ENCODE peak calls at places on chromosomes 13 and 19, in eight cellular contexts. One of them, this sample, is unnamed.

GRCh38 chr13:106393776-106394175 is 141.7 kb downstream of the EFNB2 start:
- DNase-seq in A549: no peak
- DNase-seq in K562: no peak
- DNase-seq in WTC11: no peak
- DNase-seq in H1: no peak
- DNase-seq in GM12878: no peak
- DNase-seq in SK-N-SH: no peak
- DNase-seq in HepG2: no peak
- DNase-seq in this sample: peak; percentile 43

GRCh38 chr19:29845576-29846176 is 33.9 kb downstream of the CCNE1 start:
- DNase-seq in A549: peak; percentile 84
- DNase-seq in K562: peak; percentile 29
- DNase-seq in WTC11: no peak
- DNase-seq in H1: no peak
- DNase-seq in GM12878: no peak
- DNase-seq in SK-N-SH: peak; percentile 63
- DNase-seq in HepG2: no peak
- DNase-seq in this sample: peak; percentile 18

GRCh38 chr19:35755550-35756371 is 1.1 kb downstream of the HSPB6 start:
- DNase-seq in A549: no peak
- DNase-seq in K562: no peak
- DNase-seq in WTC11: peak; percentile 15
- DNase-seq in H1: no peak
- DNase-seq in GM12878: no peak
- DNase-seq in SK-N-SH: no peak
- DNase-seq in HepG2: no peak
- DNase-seq in this sample: peak; percentile 55

GRCh38 chr19:21117041-21117907 is 24.6 kb upstream of the ZNF431 start:
- DNase-seq in A549: no peak
- DNase-seq in K562: no peak
- DNase-seq in WTC11: no peak
- DNase-seq in H1: no peak
- DNase-seq in GM12878: no peak
- DNase-seq in SK-N-SH: no peak
- DNase-seq in HepG2: no peak
- DNase-seq in this sample: peak; percentile 33

GRCh38 chr13:77002590-77003190 is 10.8 kb downstream of the CLN5 start:
- DNase-seq in A549: peak; percentile 22
- DNase-seq in K562: peak; percentile 9
- DNase-seq in WTC11: no peak
- DNase-seq in H1: no peak
- DNase-seq in GM12878: no peak
- DNase-seq in SK-N-SH: peak; percentile 30
- DNase-seq in HepG2: peak; percentile 23
- DNase-seq in this sample: peak; percentile 48

GRCh38 chr13:73822671-73823592 is 311.3 kb downstream of the KLF12 start:
- DNase-seq in A549: no peak
- DNase-seq in K562: no peak
- DNase-seq in WTC11: no peak
- DNase-seq in H1: no peak
- DNase-seq in GM12878: no peak
- DNase-seq in SK-N-SH: no peak
- DNase-seq in HepG2: no peak
- DNase-seq in this sample: no peak

GRCh38 chr19:1486720-1487575 is 3.2 kb downstream of the PCSK4 start:
- DNase-seq in A549: no peak
- DNase-seq in K562: no peak
- DNase-seq in WTC11: no peak
- DNase-seq in H1: no peak
- DNase-seq in GM12878: no peak
- DNase-seq in SK-N-SH: no peak
- DNase-seq in HepG2: no peak
- DNase-seq in this sample: no peak

GRCh38 chr13:51223284-51224270 is 1.4 kb downstream of the FAM124A start:
- DNase-seq in A549: no peak
- DNase-seq in K562: no peak
- DNase-seq in WTC11: no peak
- DNase-seq in H1: peak; percentile 58
- DNase-seq in GM12878: no peak
- DNase-seq in SK-N-SH: no peak
- DNase-seq in HepG2: no peak
- DNase-seq in this sample: no peak

GRCh38 chr13:19183676-19184075 is 2.1 kb upstream of the TUBA3C start:
- DNase-seq in A549: no peak
- DNase-seq in K562: no peak
- DNase-seq in WTC11: no peak
- DNase-seq in H1: no peak
- DNase-seq in GM12878: no peak
- DNase-seq in SK-N-SH: no peak
- DNase-seq in HepG2: no peak
- DNase-seq in this sample: no peak

GRCh38 chr13:51797664-51798488 is 6.1 kb downstream of the DHRS12 start:
- DNase-seq in A549: peak; percentile 67
- DNase-seq in K562: peak; percentile 26
- DNase-seq in WTC11: peak; percentile 66
- DNase-seq in H1: peak; percentile 55
- DNase-seq in GM12878: no peak
- DNase-seq in SK-N-SH: peak; percentile 76
- DNase-seq in HepG2: peak; percentile 66
- DNase-seq in this sample: peak; percentile 69

GRCh38 chr13:30608364-30608763 is 9.4 kb upstream of the USPL1 start:
- DNase-seq in A549: no peak
- DNase-seq in K562: no peak
- DNase-seq in WTC11: no peak
- DNase-seq in H1: no peak
- DNase-seq in GM12878: no peak
- DNase-seq in SK-N-SH: no peak
- DNase-seq in HepG2: no peak
- DNase-seq in this sample: no peak

GRCh38 chr13:70023506-70023905 is 84.1 kb upstream of the ATXN8OS start:
- DNase-seq in A549: no peak
- DNase-seq in K562: no peak
- DNase-seq in WTC11: no peak
- DNase-seq in H1: no peak
- DNase-seq in GM12878: no peak
- DNase-seq in SK-N-SH: no peak
- DNase-seq in HepG2: no peak
- DNase-seq in this sample: no peak

GRCh38 chr13:31122143-31122542 is 39.6 kb downstream of the HSPH1 start:
- DNase-seq in A549: no peak
- DNase-seq in K562: no peak
- DNase-seq in WTC11: no peak
- DNase-seq in H1: no peak
- DNase-seq in GM12878: no peak
- DNase-seq in SK-N-SH: no peak
- DNase-seq in HepG2: no peak
- DNase-seq in this sample: no peak

GRCh38 chr13:31859546-31859945 is 120.2 kb downstream of the RXFP2 start:
- DNase-seq in A549: no peak
- DNase-seq in K562: no peak
- DNase-seq in WTC11: no peak
- DNase-seq in H1: no peak
- DNase-seq in GM12878: no peak
- DNase-seq in SK-N-SH: no peak
- DNase-seq in HepG2: no peak
- DNase-seq in this sample: no peak

GRCh38 chr19:3373971-3374368 is 7.6 kb downstream of the NFIC start:
- DNase-seq in A549: no peak
- DNase-seq in K562: no peak
- DNase-seq in WTC11: no peak
- DNase-seq in H1: no peak
- DNase-seq in GM12878: no peak
- DNase-seq in SK-N-SH: no peak
- DNase-seq in HepG2: no peak
- DNase-seq in this sample: no peak

GRCh38 chr19:3370728-3371591 is 4.6 kb downstream of the NFIC start:
- DNase-seq in A549: no peak
- DNase-seq in K562: no peak
- DNase-seq in WTC11: no peak
- DNase-seq in H1: no peak
- DNase-seq in GM12878: no peak
- DNase-seq in SK-N-SH: no peak
- DNase-seq in HepG2: no peak
- DNase-seq in this sample: no peak

GRCh38 chr19:3372413-3372812 is 6.0 kb downstream of the NFIC start:
- DNase-seq in A549: no peak
- DNase-seq in K562: no peak
- DNase-seq in WTC11: no peak
- DNase-seq in H1: no peak
- DNase-seq in GM12878: no peak
- DNase-seq in SK-N-SH: no peak
- DNase-seq in HepG2: no peak
- DNase-seq in this sample: no peak

GRCh38 chr19:3375221-3376088 is 9.1 kb downstream of the NFIC start:
- DNase-seq in A549: no peak
- DNase-seq in K562: peak; percentile 79
- DNase-seq in WTC11: no peak
- DNase-seq in H1: no peak
- DNase-seq in GM12878: no peak
- DNase-seq in SK-N-SH: peak; percentile 90
- DNase-seq in HepG2: no peak
- DNase-seq in this sample: peak; percentile 70

GRCh38 chr19:3374369-3375112 is 8.2 kb downstream of the NFIC start:
- DNase-seq in A549: no peak
- DNase-seq in K562: peak; percentile 81
- DNase-seq in WTC11: no peak
- DNase-seq in H1: no peak
- DNase-seq in GM12878: no peak
- DNase-seq in SK-N-SH: peak; percentile 64
- DNase-seq in HepG2: no peak
- DNase-seq in this sample: no peak
- TF ChIP-seq USF2 in A549: no peak
- TF ChIP-seq USF2 in K562: peak; percentile 64
- TF ChIP-seq USF2 in WTC11: no peak
- TF ChIP-seq USF2 in H1: no peak
- TF ChIP-seq USF2 in GM12878: no peak
- TF ChIP-seq USF2 in SK-N-SH: no peak
- TF ChIP-seq USF2 in HepG2: no peak
- TF ChIP-seq USF2 in this sample: no peak

DNA sequence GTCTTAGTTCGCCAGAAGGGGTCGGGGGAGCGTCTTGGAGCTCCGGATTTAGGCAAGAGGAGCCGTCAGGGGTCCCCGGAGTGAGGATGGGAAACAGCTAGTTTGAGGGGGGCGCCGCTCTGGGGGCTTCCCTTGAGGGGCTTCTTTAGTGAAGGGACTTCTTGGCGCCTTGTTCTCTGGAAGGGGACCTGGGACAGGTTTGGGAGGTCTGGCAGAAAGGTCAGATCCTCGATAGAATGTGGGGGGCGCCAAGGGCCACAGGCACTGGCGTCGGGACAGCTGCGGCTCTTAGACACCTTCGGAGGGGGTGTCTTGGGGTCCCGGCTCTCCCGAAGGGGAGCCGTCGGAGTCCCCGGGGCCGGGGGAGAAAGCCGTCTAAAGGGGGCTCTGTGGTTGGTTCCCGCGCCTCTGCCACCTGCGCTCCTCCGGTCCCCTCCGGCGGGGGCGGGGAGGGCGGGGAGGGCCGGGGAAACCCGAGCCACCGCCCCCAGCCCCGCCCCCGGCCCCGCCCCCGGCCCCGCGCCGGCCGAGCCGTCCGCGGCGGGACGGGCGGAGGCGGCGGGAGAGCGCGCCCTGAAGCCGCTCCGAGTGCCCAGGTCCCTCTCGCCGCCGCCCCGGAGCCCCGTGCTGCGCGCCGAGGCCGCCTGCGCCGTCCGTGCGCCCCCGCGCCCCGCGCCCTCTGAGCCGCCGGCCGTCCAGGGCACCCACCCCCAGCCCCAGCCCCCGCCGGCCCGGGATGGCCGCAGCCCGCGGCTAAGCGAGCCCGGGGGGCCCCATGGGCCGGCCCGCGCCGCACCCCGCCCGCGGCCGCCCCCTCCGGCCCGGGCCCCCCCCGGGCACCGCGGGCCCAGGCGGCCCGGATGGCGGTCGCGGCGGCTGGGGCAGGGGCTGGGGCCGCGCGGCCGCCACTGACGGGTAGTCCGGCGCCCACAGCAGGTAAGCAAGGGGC is at the start of gene NRTN:
- DNase-seq in A549: no peak
- DNase-seq in K562: peak; percentile 91
- DNase-seq in WTC11: peak; percentile 65
- DNase-seq in H1: peak; percentile 77
- DNase-seq in GM12878: no peak
- DNase-seq in SK-N-SH: peak; percentile 82
- DNase-seq in HepG2: no peak
- DNase-seq in this sample: no peak
- TF ChIP-seq USF2 in A549: no peak
- TF ChIP-seq USF2 in K562: no peak
- TF ChIP-seq USF2 in WTC11: no peak
- TF ChIP-seq USF2 in H1: no peak
- TF ChIP-seq USF2 in GM12878: no peak
- TF ChIP-seq USF2 in SK-N-SH: no peak
- TF ChIP-seq USF2 in HepG2: no peak
- TF ChIP-seq USF2 in this sample: no peak

GRCh38 chr19:19642506-19643157 is 825 bp downstream of the GMIP start:
- DNase-seq in A549: no peak
- DNase-seq in K562: peak; percentile 44
- DNase-seq in WTC11: no peak
- DNase-seq in H1: no peak
- DNase-seq in GM12878: no peak
- DNase-seq in SK-N-SH: peak; percentile 79
- DNase-seq in HepG2: no peak
- DNase-seq in this sample: no peak
- TF ChIP-seq USF2 in A549: no peak
- TF ChIP-seq USF2 in K562: no peak
- TF ChIP-seq USF2 in WTC11: no peak
- TF ChIP-seq USF2 in H1: no peak
- TF ChIP-seq USF2 in GM12878: no peak
- TF ChIP-seq USF2 in SK-N-SH: no peak
- TF ChIP-seq USF2 in HepG2: no peak
- TF ChIP-seq USF2 in this sample: no peak

GRCh38 chr13:109154546-109154945 is 525.1 kb downstream of the MYO16 start:
- DNase-seq in A549: peak; percentile 31
- DNase-seq in K562: no peak
- DNase-seq in WTC11: no peak
- DNase-seq in H1: no peak
- DNase-seq in GM12878: no peak
- DNase-seq in SK-N-SH: no peak
- DNase-seq in HepG2: no peak
- DNase-seq in this sample: no peak

GRCh38 chr13:109155301-109155761 is 525.9 kb downstream of the MYO16 start:
- DNase-seq in A549: peak; percentile 73
- DNase-seq in K562: no peak
- DNase-seq in WTC11: no peak
- DNase-seq in H1: no peak
- DNase-seq in GM12878: no peak
- DNase-seq in SK-N-SH: no peak
- DNase-seq in HepG2: no peak
- DNase-seq in this sample: peak; percentile 50

GRCh38 chr13:109157275-109157674 is 527.9 kb downstream of the MYO16 start:
- DNase-seq in A549: no peak
- DNase-seq in K562: no peak
- DNase-seq in WTC11: peak; percentile 28
- DNase-seq in H1: no peak
- DNase-seq in GM12878: no peak
- DNase-seq in SK-N-SH: no peak
- DNase-seq in HepG2: no peak
- DNase-seq in this sample: no peak

GRCh38 chr13:109158383-109158782 is 529.0 kb downstream of the MYO16 start:
- DNase-seq in A549: no peak
- DNase-seq in K562: no peak
- DNase-seq in WTC11: no peak
- DNase-seq in H1: no peak
- DNase-seq in GM12878: no peak
- DNase-seq in SK-N-SH: no peak
- DNase-seq in HepG2: no peak
- DNase-seq in this sample: no peak

GRCh38 chr13:109156181-109156935 is 526.9 kb downstream of the MYO16 start:
- DNase-seq in A549: peak; percentile 54
- DNase-seq in K562: no peak
- DNase-seq in WTC11: no peak
- DNase-seq in H1: no peak
- DNase-seq in GM12878: no peak
- DNase-seq in SK-N-SH: no peak
- DNase-seq in HepG2: no peak
- DNase-seq in this sample: peak; percentile 86
- TF ChIP-seq USF2 in A549: no peak
- TF ChIP-seq USF2 in K562: no peak
- TF ChIP-seq USF2 in WTC11: no peak
- TF ChIP-seq USF2 in H1: no peak
- TF ChIP-seq USF2 in GM12878: no peak
- TF ChIP-seq USF2 in SK-N-SH: no peak
- TF ChIP-seq USF2 in HepG2: no peak
- TF ChIP-seq USF2 in this sample: no peak

This sample was measured in IMR-90.